ENCODE peak calls at places on chromosomes 12 and 14, in four cellular contexts. Z is neural progenitor cell, Y is colonic mucosa, N is pancreas. D is an unnamed sample. For H3K4me1, the result is how much of the 10 kb centered on the place peaks cover.

GRCh38 chr12:7431993-7432685 is 11.8 kb downstream of the CD163L1 start:
- DNase-seq in Y (no peak), N (no peak), Z (no peak), D (no peak)

GRCh38 chr12:109309441-109310246 is 560 bp upstream of the FOXN4 start:
- DNase-seq in Y (no peak), Z (peak), N (no peak), D (peak)

GRCh38 chr12:20000229-20000869 is 368.0 kb upstream of the PDE3A start:
- DNase-seq in Y (no peak), Z (no peak), N (no peak), D (no peak)

GRCh38 chr14:60972295-60972694 is 8.6 kb downstream of the TRMT5 start:
- DNase-seq in N (no peak), Z (no peak), Y (no peak), D (no peak)

GRCh38 chr12:19624401-19624930 is 185.2 kb downstream of the AEBP2 start:
- DNase-seq in N (no peak), Z (no peak), Y (no peak), D (peak)

GRCh38 chr12:1978078-1978477 is 26.2 kb downstream of the DCP1B start:
- DNase-seq in Z (no peak), Y (no peak), N (no peak), D (no peak)

GRCh38 chr14:77067632-77068514 is 30.2 kb upstream of the CIPC start:
- DNase-seq in Z (peak), Y (peak), N (peak), D (peak)

GRCh38 chr14:46985529-46986137 is 334.1 kb upstream of the RPL10L start:
- DNase-seq in N (no peak), Z (no peak), Y (no peak), D (no peak)

GRCh38 chr14:90301580-90302181 is 30.1 kb downstream of the NRDE2 start:
- DNase-seq in Z (peak), N (no peak), Y (no peak), D (peak)

GRCh38 chr12:10170199-10170598 is 1.7 kb downstream of the OLR1 start:
- DNase-seq in Z (no peak), N (no peak), Y (no peak), D (no peak)

GRCh38 chr14:61923348-61923747 is 161.1 kb downstream of the SNAPC1 start:
- DNase-seq in N (no peak), Z (no peak), Y (no peak), D (peak)

GRCh38 chr12:16605666-16606116 is 271 bp downstream of the LMO3 start:
- DNase-seq in Z (peak), Y (no peak), N (no peak), D (peak)

GRCh38 chr12:27627123-27627835 is 69.0 kb upstream of the REP15 start:
- DNase-seq in Z (no peak), Y (no peak), N (no peak), D (no peak)

GRCh38 chr12:116400671-116401357 is 123.3 kb upstream of the MED13L start:
- DNase-seq in Z (no peak), Y (no peak), N (no peak), D (no peak)

GRCh38 chr14:67411820-67412421 is at the start of gene PLEK2:
- DNase-seq in Z (no peak), N (peak), Y (peak), D (peak)

GRCh38 chr12:8446642-8447547 is 8.9 kb upstream of the CLEC6A start:
- DNase-seq in Y (no peak), N (no peak), Z (no peak), D (no peak)

GRCh38 chr14:71247106-71247505 is 339.8 kb downstream of the PCNX1 start:
- DNase-seq in Z (no peak), Y (no peak), N (no peak), D (no peak)

GRCh38 chr12:69655616-69656336 is 43.3 kb downstream of the BEST3 start:
- DNase-seq in Z (no peak), Y (no peak), N (no peak), D (no peak)

GRCh38 chr14:67618617-67619063 is 1.1 kb upstream of the ARG2 start:
- DNase-seq in N (no peak), Y (peak), Z (peak), D (peak)

GRCh38 chr14:53183611-53184010 is 30.5 kb upstream of the DDHD1 start:
- DNase-seq in Z (no peak), N (no peak), Y (no peak), D (peak)

GRCh38 chr12:55736780-55737580 is 5.9 kb upstream of the GDF11 start:
- DNase-seq in N (peak), Z (peak), Y (peak), D (peak)

GRCh38 chr14:24162083-24162482 is 1.0 kb downstream of the IRF9 start:
- DNase-seq in Z (no peak), N (no peak), Y (no peak), D (no peak)

GRCh38 chr12:82952946-82953345 is 266.2 kb downstream of the TMTC2 start:
- DNase-seq in N (no peak), Z (no peak), Y (no peak), D (no peak)

GRCh38 chr12:64147011-64147671 is 75.0 kb downstream of the KICS2 start:
- DNase-seq in Y (no peak), Z (no peak), N (no peak), D (no peak)

GRCh38 chr14:31445703-31446102 is 11.6 kb downstream of the DTD2 start:
- DNase-seq in Z (no peak), N (no peak), Y (no peak), D (no peak)

DNA sequence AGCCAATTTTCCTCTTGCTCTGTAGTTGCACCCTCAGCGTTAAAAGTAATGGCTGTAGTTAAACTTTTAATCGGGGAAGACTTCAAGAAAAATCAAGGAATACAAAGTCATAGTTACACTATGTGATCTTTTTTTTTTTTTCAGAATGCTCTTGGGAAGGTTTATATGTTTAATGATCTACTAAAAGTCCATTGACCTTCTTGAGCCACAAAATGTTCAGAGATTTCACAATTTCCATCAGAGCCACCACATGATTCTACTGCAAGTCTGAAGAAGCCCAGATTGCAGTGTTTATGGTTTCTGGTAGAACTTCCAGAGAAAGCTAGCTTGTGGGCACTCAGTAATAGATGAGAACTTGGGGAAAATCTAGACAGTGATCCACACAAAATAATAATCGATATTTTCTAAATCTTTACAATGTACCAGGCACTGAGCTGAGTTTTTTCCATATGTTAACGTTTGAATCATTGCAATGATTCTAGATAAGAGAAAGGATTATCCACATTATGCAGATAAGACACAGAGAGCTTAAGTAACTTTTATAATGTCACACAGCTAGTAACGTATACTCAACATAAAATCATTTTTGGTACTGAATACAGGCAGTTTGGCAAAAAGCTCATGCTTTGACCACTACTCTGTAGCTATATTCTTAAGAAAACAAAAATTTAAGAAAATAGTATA is 38.3 kb downstream of the GYS2 start:
- DNase-seq in Z (no peak), Y (no peak), N (no peak), D (no peak)
- H3K4me1 ChIP-seq in Z (under half), Y (under half), N (under half), D (under half)

GRCh38 chr12:40010899-40011774 is 94.7 kb downstream of the SLC2A13 start:
- DNase-seq in Y (peak), N (peak), Z (peak), D (peak)
- TF ChIP-seq CTCF in Y (peak), N (peak), Z (peak), D (peak)

GRCh38 chr12:47273191-47273626 is 193.4 kb upstream of the AMIGO2 start:
- DNase-seq in N (no peak), Y (no peak), Z (no peak), D (no peak)
- H3K4me1 ChIP-seq in N (under half), Y (under half), Z (under half), D (under half)

DNA sequence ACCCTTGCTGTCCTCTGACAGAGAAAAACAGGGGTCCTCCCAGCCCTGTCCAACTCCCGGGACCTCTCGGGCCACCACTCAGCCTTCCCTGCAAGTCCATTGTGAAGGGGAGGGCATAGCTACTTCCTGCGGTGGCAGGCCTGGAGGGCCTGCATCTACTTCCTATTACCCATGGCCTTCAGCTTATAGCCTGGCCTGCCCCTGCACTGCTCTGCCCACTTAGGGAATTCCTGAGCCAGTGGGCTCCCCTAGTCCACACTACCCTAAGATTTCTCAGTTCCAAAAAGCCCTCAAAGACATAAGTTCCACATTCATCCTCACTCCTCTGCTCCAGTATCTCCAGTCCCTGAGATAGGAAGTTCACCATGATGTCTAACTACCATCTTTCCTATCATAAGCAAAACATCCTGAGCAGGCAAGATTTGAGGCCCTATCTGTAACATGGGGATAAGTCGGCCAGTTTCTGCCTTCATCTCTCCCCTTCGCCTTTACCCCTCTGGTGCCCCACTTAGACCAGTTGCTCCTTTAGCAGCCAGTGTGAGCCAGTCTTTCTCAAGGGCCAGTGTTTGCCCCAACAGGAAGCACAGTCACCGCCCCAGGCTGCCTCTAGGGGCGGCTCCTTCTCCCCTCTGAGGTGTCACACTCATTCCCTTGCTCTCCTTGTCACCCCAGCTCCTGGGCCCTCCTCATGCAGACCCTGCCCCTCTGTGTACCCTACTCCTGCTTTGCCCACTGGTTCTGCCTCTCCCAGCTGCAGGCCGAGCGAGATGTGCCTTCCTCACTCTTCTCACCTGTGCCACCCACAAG is 10.9 kb downstream of the HDAC7 start:
- DNase-seq in Y (no peak), Z (peak), N (no peak), D (no peak)
- TF ChIP-seq CTCF in Y (no peak), Z (peak), N (no peak), D (no peak)

GRCh38 chr14:105328070-105328677 is 13.6 kb downstream of the PACS2 start:
- DNase-seq in Y (no peak), Z (no peak), N (no peak), D (no peak)
- H3K4me1 ChIP-seq in Y (under half), Z (under half), N (under half), D (under half)

GRCh38 chr14:72292689-72293024 is 360.4 kb downstream of the RGS6 start:
- DNase-seq in Z (no peak), Y (no peak), N (no peak), D (no peak)
- TF ChIP-seq CTCF in Z (no peak), Y (no peak), N (no peak), D (no peak)

GRCh38 chr14:21252149-21252548 is 17.1 kb downstream of the HNRNPC start:
- DNase-seq in N (no peak), Y (no peak), Z (no peak), D (no peak)
- H3K4me1 ChIP-seq in N (under half), Y (under half), Z (under half), D (under half)

D was measured in A673.